ENCODE peak calls at places on chromosomes 13 and 19, in six cellular contexts. Q is mucosa of descending colon, T is astrocyte of the spinal cord, H is cardiac muscle cell, R is dorsolateral prefrontal cortex, Z is left lung. W is an unnamed sample.

GRCh38 chr19:11420429-11420893 is 1.3 kb upstream of the RGL3 start:
- DNase-seq in R (no peak), H (peak), Z (no peak), Q (peak), T (no peak), W (peak)

GRCh38 chr19:47228168-47228936 is 2.6 kb downstream of the BBC3 start:
- DNase-seq in T (peak), Q (peak), H (no peak), Z (peak), R (no peak), W (no peak)

GRCh38 chr19:19554074-19555023 is 16.3 kb downstream of the CILP2 start:
- DNase-seq in Q (peak), Z (no peak), T (no peak), R (no peak), H (peak), W (no peak)

GRCh38 chr13:51453959-51454703 is 1.3 kb upstream of the INTS6 start:
- DNase-seq in T (peak), Q (peak), R (no peak), H (no peak), Z (peak), W (no peak)

GRCh38 chr19:55348317-55349034 is 6.0 kb downstream of the COX6B2 start:
- DNase-seq in Z (no peak), Q (no peak), H (no peak), T (no peak), R (no peak), W (no peak)

GRCh38 chr13:91185294-91185863 is 162.1 kb upstream of the MIR17HG start:
- DNase-seq in R (no peak), Z (no peak), H (peak), Q (no peak), T (peak), W (no peak)

GRCh38 chr19:51016798-51017683 is 2.5 kb downstream of the KLK10 start:
- DNase-seq in R (peak), Z (no peak), Q (peak), T (no peak), H (peak), W (no peak)

GRCh38 chr19:14003279-14004051 is 2.7 kb downstream of the RFX1 start:
- DNase-seq in H (no peak), Q (no peak), Z (no peak), R (no peak), T (no peak), W (no peak)

GRCh38 chr13:87527036-87527435 is 144.1 kb upstream of the SLITRK5 start:
- DNase-seq in H (no peak), Q (no peak), T (no peak), Z (no peak), R (no peak), W (no peak)

GRCh38 chr13:60227168-60227567 is 63.4 kb upstream of the DIAPH3 start:
- DNase-seq in H (no peak), R (no peak), Z (no peak), T (no peak), Q (no peak), W (no peak)

GRCh38 chr19:3543150-3544053 is 4.4 kb downstream of the TEKTIP1 start:
- DNase-seq in H (no peak), Z (no peak), R (peak), Q (no peak), T (no peak), W (no peak)

GRCh38 chr13:71864094-71864980 is 2.7 kb downstream of the DACH1 start:
- DNase-seq in H (peak), Z (peak), R (no peak), Q (peak), T (peak), W (no peak)

GRCh38 chr19:43913383-43913782 is 21.7 kb downstream of the ZNF45 start:
- DNase-seq in R (no peak), Z (no peak), Q (no peak), T (no peak), H (no peak), W (no peak)

GRCh38 chr19:54011507-54012211 is 20.2 kb downstream of the CACNG6 start:
- DNase-seq in H (no peak), Z (no peak), T (no peak), Q (no peak), R (peak), W (no peak)

GRCh38 chr13:86870388-86870966 is 800.7 kb upstream of the SLITRK5 start:
- DNase-seq in Z (no peak), Q (no peak), T (peak), R (no peak), H (peak), W (no peak)

GRCh38 chr19:15098505-15098904 is 8.7 kb upstream of the SYDE1 start:
- DNase-seq in Q (no peak), Z (no peak), R (no peak), T (no peak), H (no peak), W (no peak)

GRCh38 chr13:87671031-87671823 is at the start of gene SLITRK5:
- DNase-seq in H (peak), R (peak), Q (peak), T (peak), Z (peak), W (peak)

GRCh38 chr19:55441692-55442321 is 1.3 kb downstream of the SHISA7 start:
- DNase-seq in T (no peak), R (no peak), Z (no peak), H (no peak), Q (peak), W (no peak)

GRCh38 chr19:11435833-11436313 is 438 bp downstream of the PRKCSH start:
- DNase-seq in T (no peak), Q (peak), H (peak), Z (peak), R (no peak), W (no peak)

GRCh38 chr13:102770435-102770834 is 3.2 kb downstream of the TEX30 start:
- DNase-seq in H (no peak), T (no peak), R (no peak), Q (no peak), Z (no peak), W (no peak)

GRCh38 chr13:44399045-44399444 is 25.4 kb downstream of the SERP2 start:
- DNase-seq in T (no peak), Z (no peak), H (no peak), R (no peak), Q (no peak), W (no peak)

GRCh38 chr13:100541882-100542545 is 46.6 kb downstream of the GGACT start:
- DNase-seq in Q (no peak), Z (no peak), R (no peak), T (no peak), H (no peak), W (no peak)

GRCh38 chr13:108700421-108701170 is 71.2 kb downstream of the MYO16 start:
- DNase-seq in Q (no peak), R (no peak), H (no peak), T (peak), Z (no peak), W (peak)

GRCh38 chr19:18423258-18424020 is 4.2 kb downstream of the SSBP4 start:
- DNase-seq in T (no peak), Q (no peak), Z (no peak), H (no peak), R (no peak), W (no peak)

GRCh38 chr13:63351533-63351932 is 1935.9 kb upstream of the PCDH20 start:
- DNase-seq in Q (no peak), H (no peak), R (no peak), T (no peak), Z (no peak), W (peak)

GRCh38 chr13:113770441-113770840 is 11.4 kb downstream of the TMEM255B start:
- DNase-seq in Z (no peak), T (no peak), Q (no peak), H (no peak), R (peak), W (no peak)

GRCh38 chr19:31308781-31309180 is 40.5 kb downstream of the TSHZ3 start:
- DNase-seq in Z (peak), H (no peak), Q (no peak), R (no peak), T (no peak), W (no peak)

GRCh38 chr19:41997121-41997850 is 3.3 kb upstream of the ATP1A3 start:
- DNase-seq in H (peak), T (peak), Q (peak), R (no peak), Z (no peak), W (no peak)

GRCh38 chr13:49112782-49113525 is 107.2 kb upstream of the MLNR start:
- DNase-seq in Q (no peak), H (peak), R (no peak), Z (no peak), T (no peak), W (no peak)

GRCh38 chr13:39110518-39111097 is 72.4 kb downstream of the NHLRC3 start:
- DNase-seq in Q (no peak), R (no peak), T (no peak), Z (no peak), H (no peak), W (no peak)

DNA sequence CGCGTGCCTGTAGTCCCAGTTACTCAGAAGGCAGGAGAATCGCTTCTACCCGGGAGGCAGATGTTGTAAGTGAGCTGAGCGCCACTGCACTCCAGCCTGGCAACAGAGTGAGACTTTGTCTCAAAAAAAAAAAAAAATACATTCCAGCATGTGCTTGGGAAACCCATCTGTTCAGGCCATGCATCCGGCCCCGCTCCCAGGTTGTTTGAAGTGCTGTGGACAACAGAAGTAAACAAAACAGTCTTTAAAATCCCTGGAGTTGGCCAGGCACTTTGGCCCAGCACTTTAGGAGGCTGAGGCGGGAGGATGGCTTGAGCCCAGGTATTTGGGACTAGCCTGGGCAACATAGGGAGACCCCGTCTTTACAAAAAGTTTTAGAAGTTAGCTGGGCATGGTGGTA is 3.2 kb upstream of the PTPRS start:
- DNase-seq in H (peak), Q (no peak), Z (no peak), T (peak), R (no peak), W (no peak)
- H3K4me3 ChIP-seq in H (no peak), Q (no peak), Z (no peak), T (no peak), R (no peak), W (no peak)

DNA sequence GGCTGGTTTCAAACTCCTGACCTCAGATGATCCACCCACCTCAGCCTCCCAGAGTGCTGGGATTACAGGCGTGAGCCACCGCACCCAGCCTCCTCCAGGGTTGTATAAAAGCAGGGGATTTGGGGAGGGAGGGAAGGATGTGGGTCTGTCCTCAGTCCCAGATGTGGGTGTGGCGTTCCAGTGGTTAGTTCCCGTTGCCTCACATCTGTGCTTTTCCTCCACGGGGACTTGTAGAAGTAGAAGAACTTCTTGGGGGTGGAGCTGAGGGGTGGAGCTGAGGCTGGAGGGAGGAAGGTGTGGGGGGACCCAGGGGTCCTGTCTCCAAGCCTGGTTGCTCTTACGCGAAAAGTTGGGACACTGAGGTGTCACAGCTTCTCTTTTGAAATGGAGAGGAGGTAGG is 514 bp upstream of the MCEMP1 start:
- DNase-seq in H (no peak), Z (peak), T (no peak), R (no peak), Q (no peak), W (no peak)
- H3K4me3 ChIP-seq in H (no peak), Z (peak), T (no peak), R (no peak), Q (no peak), W (no peak)

GRCh38 chr13:35765387-35765786 is 288.9 kb upstream of the MAB21L1 start:
- DNase-seq in R (no peak), Z (no peak), H (no peak), Q (no peak), T (no peak), W (no peak)
- H3K4me3 ChIP-seq in R (no peak), Z (no peak), H (no peak), Q (no peak), T (no peak), W (no peak)

GRCh38 chr19:39430675-39431593 is 4.8 kb downstream of the RPS16 start:
- DNase-seq in Q (no peak), H (peak), Z (peak), R (no peak), T (peak), W (peak)
- H3K4me3 ChIP-seq in Q (no peak), H (no peak), Z (no peak), R (no peak), T (no peak), W (no peak)

GRCh38 chr19:39518458-39518857 is 3.5 kb downstream of the SELENOV start:
- DNase-seq in R (no peak), T (no peak), Z (no peak), H (no peak), Q (no peak), W (no peak)
- H3K4me3 ChIP-seq in R (no peak), T (no peak), Z (no peak), H (no peak), Q (no peak), W (no peak)

GRCh38 chr13:97435297-97435682 is 1.3 kb downstream of the RAP2A start:
- DNase-seq in T (no peak), Q (no peak), R (no peak), H (no peak), Z (no peak), W (no peak)

GRCh38 chr13:97435794-97436193 is 1.8 kb downstream of the RAP2A start:
- DNase-seq in R (no peak), T (peak), Z (no peak), Q (no peak), H (peak), W (no peak)

GRCh38 chr13:97437729-97438128 is 3.8 kb downstream of the RAP2A start:
- DNase-seq in T (no peak), R (no peak), Q (no peak), Z (no peak), H (no peak), W (no peak)

GRCh38 chr13:97434417-97435296 is 688 bp downstream of the RAP2A start:
- DNase-seq in R (peak), T (peak), Z (peak), Q (peak), H (peak), W (no peak)

GRCh38 chr13:97436845-97437244 is 2.9 kb downstream of the RAP2A start:
- DNase-seq in Z (no peak), R (no peak), H (no peak), T (no peak), Q (no peak), W (no peak)
- H3K4me3 ChIP-seq in Z (peak), R (peak), H (peak), T (no peak), Q (no peak), W (no peak)

GRCh38 chr19:33186431-33186830 is 7.7 kb upstream of the LRP3 start:
- DNase-seq in Q (peak), H (no peak), R (no peak), Z (no peak), T (no peak), W (no peak)
- H3K4me3 ChIP-seq in Q (no peak), H (no peak), R (no peak), Z (no peak), T (no peak), W (no peak)

DNA sequence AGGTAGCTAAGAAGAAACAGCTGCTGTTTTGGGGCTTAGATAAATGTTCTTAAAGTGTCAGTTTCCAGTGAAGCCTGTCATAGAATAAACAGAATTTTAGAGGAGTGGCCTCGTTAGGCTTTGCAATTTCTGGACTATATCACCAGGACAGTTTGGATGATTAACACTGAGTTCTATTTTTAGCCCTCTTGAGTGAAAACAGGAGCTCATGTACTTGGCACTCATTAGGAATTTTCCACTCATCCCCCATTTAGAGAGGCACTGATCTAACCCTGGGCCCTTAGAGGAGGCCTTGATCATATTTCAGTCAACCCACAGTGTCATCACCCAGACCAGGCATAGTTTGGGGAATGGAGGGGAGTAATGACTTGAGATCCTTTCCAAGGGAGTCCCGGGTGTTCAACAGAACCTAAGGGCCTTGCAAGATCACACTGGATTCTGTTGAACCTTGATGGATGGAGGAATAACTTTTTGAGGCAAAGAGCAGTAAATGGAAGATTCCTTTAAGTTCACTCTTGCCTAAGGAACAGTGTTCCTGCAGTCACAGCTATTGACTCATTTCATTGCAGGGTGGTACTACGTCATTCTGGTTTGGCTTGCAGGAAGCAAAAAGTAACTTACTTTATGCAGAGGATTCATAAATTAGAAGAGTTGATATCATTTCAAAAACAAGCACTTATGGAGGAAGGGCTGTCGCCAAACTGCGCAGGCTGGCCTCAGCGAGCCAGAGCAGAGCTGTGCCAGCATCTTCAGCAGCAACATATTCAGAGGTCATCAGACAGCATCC is 160.2 kb downstream of the SLC7A1 start:
- DNase-seq in H (peak), R (no peak), Z (no peak), T (peak), Q (no peak), W (peak)
- H3K4me3 ChIP-seq in H (no peak), R (no peak), Z (no peak), T (no peak), Q (no peak), W (no peak)

GRCh38 chr19:45075215-45076028 is 856 bp downstream of the ZNF296 start:
- DNase-seq in T (peak), Z (peak), H (peak), R (no peak), Q (peak), W (no peak)
- H3K4me3 ChIP-seq in T (peak), Z (peak), H (peak), R (peak), Q (peak), W (peak)

W was measured in skeletal muscle cell.